ENCODE peak calls at places on chromosome 13, in six cellular contexts. A is AG08396; D is anterior cingulate cortex; X is naive thymus-derived CD4-positive, alpha-beta T cell; E is COR-L47; O is body of pancreas. Y is an unnamed sample.
A peak's percentile ranks its signal among the peaks of the same experiment; 100 is the strongest.

GRCh38 chr13:74751739-74752138 is 617.5 kb upstream of the KLF12 start:
- DNase-seq in A (no peak), O (no peak), D (no peak), X (no peak), E (peak; percentile 87), Y (no peak)

GRCh38 chr13:24221007-24221406 is 60.5 kb downstream of the SPATA13 start:
- DNase-seq in X (no peak), A (no peak), O (peak; percentile 86), E (no peak), D (peak; percentile 31), Y (no peak)

GRCh38 chr13:23160241-23161175 is 20.3 kb upstream of the SGCG start:
- DNase-seq in E (peak; percentile 8), D (no peak), X (no peak), O (no peak), A (peak; percentile 31), Y (no peak)

GRCh38 chr13:51244637-51245405 is 22.6 kb downstream of the FAM124A start:
- DNase-seq in O (no peak), D (no peak), E (no peak), A (no peak), X (no peak), Y (no peak)

GRCh38 chr13:40758811-40759210 is 12.2 kb downstream of the MRPS31 start:
- DNase-seq in X (no peak), A (no peak), O (no peak), E (no peak), D (no peak), Y (no peak)

GRCh38 chr13:41985788-41986508 is 25.0 kb upstream of the VWA8 start:
- DNase-seq in O (no peak), X (no peak), E (no peak), A (peak; percentile 19), D (no peak), Y (no peak)

GRCh38 chr13:72379581-72379980 is 347.8 kb downstream of the MZT1 start:
- DNase-seq in E (no peak), A (no peak), O (no peak), X (no peak), D (no peak), Y (no peak)

GRCh38 chr13:30194906-30195305 is 112.4 kb downstream of the KATNAL1 start:
- DNase-seq in X (no peak), O (no peak), A (no peak), D (no peak), E (no peak), Y (no peak)

GRCh38 chr13:111129465-111130110 is 14.5 kb downstream of the ARHGEF7 start:
- DNase-seq in A (no peak), D (no peak), E (no peak), O (no peak), X (no peak), Y (no peak)

GRCh38 chr13:49774376-49775005 is 18.0 kb downstream of the KPNA3 start:
- DNase-seq in E (no peak), O (no peak), X (no peak), D (no peak), A (no peak), Y (no peak)

GRCh38 chr13:30850204-30850866 is 55.7 kb upstream of the MEDAG start:
- DNase-seq in O (no peak), D (no peak), E (no peak), X (no peak), A (no peak), Y (no peak)

GRCh38 chr13:47397739-47398138 is 500.9 kb upstream of the HTR2A start:
- DNase-seq in D (no peak), E (no peak), O (no peak), A (no peak), X (no peak), Y (no peak)

GRCh38 chr13:43908156-43909126 is 28.7 kb downstream of the LACC1 start:
- DNase-seq in D (no peak), X (peak; percentile 41), A (peak; percentile 49), E (peak; percentile 48), O (peak; percentile 33), Y (no peak)

GRCh38 chr13:113149711-113150544 is 8.5 kb upstream of the PROZ start:
- DNase-seq in O (no peak), D (no peak), A (no peak), E (no peak), X (no peak), Y (no peak)

GRCh38 chr13:77337159-77337558 is 10.3 kb upstream of the MYCBP2 start:
- DNase-seq in D (no peak), E (no peak), X (no peak), A (no peak), O (no peak), Y (no peak)

GRCh38 chr13:33794576-33794975 is 23.4 kb upstream of the RFC3 start:
- DNase-seq in D (no peak), X (no peak), A (no peak), O (no peak), E (no peak), Y (no peak)

GRCh38 chr13:44141213-44141724 is 232.4 kb upstream of the SERP2 start:
- DNase-seq in X (no peak), D (no peak), O (peak; percentile 28), E (no peak), A (no peak), Y (peak; percentile 40)

GRCh38 chr13:113098163-113098732 is 7.3 kb upstream of the F7 start:
- DNase-seq in X (no peak), E (no peak), O (no peak), A (peak; percentile 70), D (no peak), Y (no peak)

GRCh38 chr13:110520431-110521295 is 40.9 kb downstream of the RAB20 start:
- DNase-seq in E (no peak), A (peak; percentile 70), O (peak; percentile 73), D (peak; percentile 84), X (no peak), Y (peak; percentile 54)

GRCh38 chr13:96952592-96952991 is 41.7 kb downstream of the OXGR1 start:
- DNase-seq in A (no peak), E (no peak), D (no peak), O (no peak), X (no peak), Y (no peak)

GRCh38 chr13:98856983-98857382 is 104.5 kb upstream of the SLC15A1 start:
- DNase-seq in D (peak; percentile 48), O (peak; percentile 42), E (no peak), X (no peak), A (no peak), Y (peak; percentile 93)

GRCh38 chr13:35714096-35714495 is 237.6 kb upstream of the MAB21L1 start:
- DNase-seq in O (no peak), D (no peak), E (no peak), A (no peak), X (no peak), Y (no peak)

GRCh38 chr13:58994778-58995177 is 1169.0 kb downstream of the DIAPH3 start:
- DNase-seq in E (peak; percentile 5), D (no peak), O (no peak), A (no peak), X (no peak), Y (no peak)

GRCh38 chr13:50275392-50276063 is 260.3 kb downstream of the KCNRG start:
- DNase-seq in E (no peak), D (no peak), O (no peak), X (no peak), A (no peak), Y (no peak)

GRCh38 chr13:25171517-25172302 is at the start of gene AMER2:
- DNase-seq in O (peak; percentile 61), D (peak; percentile 81), A (peak; percentile 38), E (peak; percentile 81), X (peak; percentile 8), Y (peak; percentile 90)

GRCh38 chr13:29908411-29908810 is 58.0 kb upstream of the UBL3 start:
- DNase-seq in D (no peak), O (no peak), A (peak; percentile 51), E (no peak), X (no peak), Y (no peak)

GRCh38 chr13:31722684-31723083 is 16.6 kb upstream of the RXFP2 start:
- DNase-seq in D (no peak), A (no peak), X (no peak), E (peak; percentile 83), O (no peak), Y (no peak)

GRCh38 chr13:87042946-87043345 is 628.2 kb upstream of the SLITRK5 start:
- DNase-seq in X (no peak), E (no peak), A (no peak), D (no peak), O (no peak), Y (no peak)

GRCh38 chr13:83515267-83515666 is 367.0 kb downstream of the SLITRK1 start:
- DNase-seq in E (no peak), O (no peak), D (no peak), X (no peak), A (peak; percentile 14), Y (no peak)

Y was measured in posterior cingulate gyrus.